ENCODE peak calls at places on chromosomes 16 and 17, in ten cellular contexts. One of them, this sample, is unnamed.

GRCh38 chr16:89828199-89828869 is at the start of gene SPIRE2:
- DNase-seq in AG04450: no peak
- DNase-seq in astrocyte of the cerebellum: peak
- DNase-seq in neural progenitor cell: peak
- DNase-seq in cardiac muscle cell: peak
- DNase-seq in heart right ventricle: peak
- DNase-seq in BJ: no peak
- DNase-seq in ovary: peak
- DNase-seq in bronchial epithelial cell: peak
- DNase-seq in fibroblast of villous mesenchyme: peak
- DNase-seq in this sample: peak

GRCh38 chr16:15955425-15955824 is 6.0 kb downstream of the ABCC1 start:
- DNase-seq in AG04450: no peak
- DNase-seq in astrocyte of the cerebellum: no peak
- DNase-seq in neural progenitor cell: no peak
- DNase-seq in cardiac muscle cell: no peak
- DNase-seq in heart right ventricle: no peak
- DNase-seq in BJ: no peak
- DNase-seq in ovary: no peak
- DNase-seq in bronchial epithelial cell: no peak
- DNase-seq in fibroblast of villous mesenchyme: no peak
- DNase-seq in this sample: no peak

GRCh38 chr17:57966246-57966645 is 11.0 kb upstream of the CUEDC1 start:
- DNase-seq in AG04450: no peak
- DNase-seq in astrocyte of the cerebellum: no peak
- DNase-seq in neural progenitor cell: no peak
- DNase-seq in cardiac muscle cell: no peak
- DNase-seq in heart right ventricle: no peak
- DNase-seq in BJ: no peak
- DNase-seq in ovary: no peak
- DNase-seq in bronchial epithelial cell: no peak
- DNase-seq in fibroblast of villous mesenchyme: no peak
- DNase-seq in this sample: no peak

GRCh38 chr17:12549499-12549901 is 116.2 kb upstream of the MYOCD start:
- DNase-seq in AG04450: no peak
- DNase-seq in astrocyte of the cerebellum: no peak
- DNase-seq in neural progenitor cell: no peak
- DNase-seq in cardiac muscle cell: peak
- DNase-seq in heart right ventricle: no peak
- DNase-seq in BJ: peak
- DNase-seq in ovary: no peak
- DNase-seq in bronchial epithelial cell: no peak
- DNase-seq in fibroblast of villous mesenchyme: peak
- DNase-seq in this sample: no peak

GRCh38 chr17:1928976-1929375 is 96.2 kb downstream of the RTN4RL1 start:
- DNase-seq in AG04450: no peak
- DNase-seq in astrocyte of the cerebellum: no peak
- DNase-seq in neural progenitor cell: peak
- DNase-seq in cardiac muscle cell: no peak
- DNase-seq in heart right ventricle: peak
- DNase-seq in BJ: no peak
- DNase-seq in ovary: no peak
- DNase-seq in bronchial epithelial cell: no peak
- DNase-seq in fibroblast of villous mesenchyme: no peak
- DNase-seq in this sample: no peak

GRCh38 chr16:87855852-87856715 is 13.2 kb downstream of the SLC7A5 start:
- DNase-seq in AG04450: no peak
- DNase-seq in astrocyte of the cerebellum: no peak
- DNase-seq in neural progenitor cell: no peak
- DNase-seq in cardiac muscle cell: peak
- DNase-seq in heart right ventricle: peak
- DNase-seq in BJ: no peak
- DNase-seq in ovary: no peak
- DNase-seq in bronchial epithelial cell: no peak
- DNase-seq in fibroblast of villous mesenchyme: peak
- DNase-seq in this sample: no peak

GRCh38 chr16:6160303-6160702 is 1062.7 kb upstream of the EEF2KMT start:
- DNase-seq in AG04450: no peak
- DNase-seq in astrocyte of the cerebellum: no peak
- DNase-seq in neural progenitor cell: no peak
- DNase-seq in cardiac muscle cell: no peak
- DNase-seq in heart right ventricle: no peak
- DNase-seq in BJ: no peak
- DNase-seq in ovary: no peak
- DNase-seq in bronchial epithelial cell: no peak
- DNase-seq in fibroblast of villous mesenchyme: no peak
- DNase-seq in this sample: no peak

GRCh38 chr17:49595328-49595727 is 19.7 kb downstream of the NXPH3 start:
- DNase-seq in AG04450: no peak
- DNase-seq in astrocyte of the cerebellum: no peak
- DNase-seq in neural progenitor cell: no peak
- DNase-seq in cardiac muscle cell: no peak
- DNase-seq in heart right ventricle: no peak
- DNase-seq in BJ: no peak
- DNase-seq in ovary: no peak
- DNase-seq in bronchial epithelial cell: no peak
- DNase-seq in fibroblast of villous mesenchyme: no peak
- DNase-seq in this sample: no peak

GRCh38 chr16:85614338-85615013 is 1.4 kb downstream of the GSE1 start:
- DNase-seq in AG04450: no peak
- DNase-seq in astrocyte of the cerebellum: no peak
- DNase-seq in neural progenitor cell: peak
- DNase-seq in cardiac muscle cell: no peak
- DNase-seq in heart right ventricle: no peak
- DNase-seq in BJ: no peak
- DNase-seq in ovary: no peak
- DNase-seq in bronchial epithelial cell: no peak
- DNase-seq in fibroblast of villous mesenchyme: no peak
- DNase-seq in this sample: peak

GRCh38 chr16:85612191-85612800 is 826 bp upstream of the GSE1 start:
- DNase-seq in AG04450: peak
- DNase-seq in astrocyte of the cerebellum: no peak
- DNase-seq in neural progenitor cell: peak
- DNase-seq in cardiac muscle cell: peak
- DNase-seq in heart right ventricle: peak
- DNase-seq in BJ: peak
- DNase-seq in ovary: peak
- DNase-seq in bronchial epithelial cell: peak
- DNase-seq in fibroblast of villous mesenchyme: peak
- DNase-seq in this sample: peak

GRCh38 chr16:85615014-85615851 is 2.1 kb downstream of the GSE1 start:
- DNase-seq in AG04450: no peak
- DNase-seq in astrocyte of the cerebellum: no peak
- DNase-seq in neural progenitor cell: peak
- DNase-seq in cardiac muscle cell: no peak
- DNase-seq in heart right ventricle: peak
- DNase-seq in BJ: no peak
- DNase-seq in ovary: no peak
- DNase-seq in bronchial epithelial cell: peak
- DNase-seq in fibroblast of villous mesenchyme: no peak
- DNase-seq in this sample: peak

GRCh38 chr16:85612801-85613608 is at the start of gene GSE1:
- DNase-seq in AG04450: no peak
- DNase-seq in astrocyte of the cerebellum: no peak
- DNase-seq in neural progenitor cell: peak
- DNase-seq in cardiac muscle cell: peak
- DNase-seq in heart right ventricle: peak
- DNase-seq in BJ: peak
- DNase-seq in ovary: peak
- DNase-seq in bronchial epithelial cell: peak
- DNase-seq in fibroblast of villous mesenchyme: peak
- DNase-seq in this sample: peak

DNA sequence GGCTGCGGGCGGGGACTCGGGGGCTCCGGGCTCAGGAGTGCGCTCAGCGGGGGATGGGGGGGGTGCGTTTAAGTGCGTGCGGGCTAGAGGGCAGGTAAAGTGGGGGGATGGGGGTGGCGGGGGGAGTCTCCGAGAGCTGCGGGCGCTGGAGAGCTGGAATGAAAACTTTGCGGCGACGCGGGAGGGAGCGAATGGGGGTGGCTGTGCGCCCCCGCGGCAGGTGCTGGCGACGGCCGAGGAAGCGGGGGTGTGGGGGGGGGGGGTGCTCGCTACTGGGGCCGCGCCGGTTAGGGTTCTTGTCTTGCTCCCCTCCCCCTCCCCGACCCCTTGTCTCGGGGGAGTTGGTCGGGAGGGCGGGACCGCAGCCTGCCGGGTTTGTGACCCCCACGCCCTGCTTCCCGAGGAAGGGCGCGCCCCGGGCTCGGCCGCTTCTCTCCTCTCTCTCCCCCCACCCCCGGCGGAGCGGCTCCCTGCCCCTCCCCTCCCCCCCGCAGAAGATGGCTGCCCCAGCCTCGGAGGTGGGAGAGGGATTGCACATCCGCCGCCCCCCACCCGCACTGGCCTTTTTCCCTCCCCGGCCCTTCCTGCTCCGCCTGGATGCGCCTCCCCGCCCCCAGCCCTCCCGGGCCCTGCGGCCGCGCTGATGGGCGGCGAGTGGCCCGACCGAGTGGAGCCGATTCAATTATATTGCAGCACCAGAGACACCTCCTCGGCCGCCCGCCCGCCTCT is 651 bp downstream of the GSE1 start:
- DNase-seq in AG04450: no peak
- DNase-seq in astrocyte of the cerebellum: no peak
- DNase-seq in neural progenitor cell: peak
- DNase-seq in cardiac muscle cell: peak
- DNase-seq in heart right ventricle: peak
- DNase-seq in BJ: no peak
- DNase-seq in ovary: peak
- DNase-seq in bronchial epithelial cell: no peak
- DNase-seq in fibroblast of villous mesenchyme: peak
- DNase-seq in this sample: peak
- H3K4me3 ChIP-seq in AG04450: peak
- H3K4me3 ChIP-seq in astrocyte of the cerebellum: peak
- H3K4me3 ChIP-seq in neural progenitor cell: peak
- H3K4me3 ChIP-seq in cardiac muscle cell: peak
- H3K4me3 ChIP-seq in heart right ventricle: peak
- H3K4me3 ChIP-seq in BJ: peak
- H3K4me3 ChIP-seq in ovary: peak
- H3K4me3 ChIP-seq in bronchial epithelial cell: peak
- H3K4me3 ChIP-seq in fibroblast of villous mesenchyme: peak
- H3K4me3 ChIP-seq in this sample: peak

DNA sequence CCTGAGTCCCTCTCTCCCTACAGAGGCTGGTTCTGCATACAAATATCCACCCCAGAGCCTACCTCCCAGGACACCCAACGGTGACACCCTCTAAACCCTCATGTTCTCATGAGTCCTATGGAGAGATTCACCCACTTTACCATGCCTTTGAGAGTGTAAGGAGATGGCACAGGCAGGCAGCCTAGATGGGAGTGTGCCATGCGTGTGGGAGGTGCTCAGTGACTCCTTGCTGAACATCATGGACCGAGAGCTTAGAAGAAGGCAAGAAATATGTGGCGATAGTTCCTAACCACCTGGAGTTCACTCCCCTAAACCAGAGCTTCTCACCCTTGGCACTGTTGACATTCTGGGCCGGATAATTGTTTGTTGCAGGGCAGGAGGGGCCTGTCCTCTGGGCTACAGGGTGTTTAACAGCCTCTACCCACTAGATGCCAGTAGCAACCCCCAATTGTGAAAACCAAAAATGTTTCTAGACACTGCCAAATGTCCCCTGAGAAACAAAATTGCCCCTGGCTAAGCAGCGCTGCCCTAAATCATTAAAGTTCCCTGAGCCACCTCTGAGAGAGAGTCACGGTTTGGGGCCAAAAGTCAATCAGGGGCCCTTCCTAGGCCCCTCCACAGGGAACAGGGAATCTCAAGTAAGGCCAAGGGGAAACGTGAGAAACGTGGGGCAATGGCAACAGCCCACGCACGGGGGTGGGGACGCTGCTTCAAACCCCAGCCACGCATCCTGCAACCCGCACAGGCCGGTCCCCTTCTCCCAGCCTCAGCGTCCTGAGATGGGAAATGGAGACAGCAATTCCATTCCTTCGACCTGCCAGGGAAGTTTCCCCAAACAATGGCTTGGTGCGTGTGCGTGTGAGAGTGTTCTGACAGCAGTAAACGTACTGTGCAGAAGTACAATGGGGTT is 66.8 kb downstream of the C16orf78 start:
- DNase-seq in AG04450: no peak
- DNase-seq in astrocyte of the cerebellum: no peak
- DNase-seq in neural progenitor cell: peak
- DNase-seq in cardiac muscle cell: no peak
- DNase-seq in heart right ventricle: no peak
- DNase-seq in BJ: no peak
- DNase-seq in ovary: no peak
- DNase-seq in bronchial epithelial cell: no peak
- DNase-seq in fibroblast of villous mesenchyme: no peak
- DNase-seq in this sample: no peak
- TF ChIP-seq CTCF in AG04450: no peak
- TF ChIP-seq CTCF in astrocyte of the cerebellum: peak
- TF ChIP-seq CTCF in neural progenitor cell: peak
- TF ChIP-seq CTCF in cardiac muscle cell: no peak
- TF ChIP-seq CTCF in heart right ventricle: no peak
- TF ChIP-seq CTCF in BJ: no peak
- TF ChIP-seq CTCF in ovary: no peak
- TF ChIP-seq CTCF in bronchial epithelial cell: no peak
- TF ChIP-seq CTCF in fibroblast of villous mesenchyme: no peak
- TF ChIP-seq CTCF in this sample: no peak

DNA sequence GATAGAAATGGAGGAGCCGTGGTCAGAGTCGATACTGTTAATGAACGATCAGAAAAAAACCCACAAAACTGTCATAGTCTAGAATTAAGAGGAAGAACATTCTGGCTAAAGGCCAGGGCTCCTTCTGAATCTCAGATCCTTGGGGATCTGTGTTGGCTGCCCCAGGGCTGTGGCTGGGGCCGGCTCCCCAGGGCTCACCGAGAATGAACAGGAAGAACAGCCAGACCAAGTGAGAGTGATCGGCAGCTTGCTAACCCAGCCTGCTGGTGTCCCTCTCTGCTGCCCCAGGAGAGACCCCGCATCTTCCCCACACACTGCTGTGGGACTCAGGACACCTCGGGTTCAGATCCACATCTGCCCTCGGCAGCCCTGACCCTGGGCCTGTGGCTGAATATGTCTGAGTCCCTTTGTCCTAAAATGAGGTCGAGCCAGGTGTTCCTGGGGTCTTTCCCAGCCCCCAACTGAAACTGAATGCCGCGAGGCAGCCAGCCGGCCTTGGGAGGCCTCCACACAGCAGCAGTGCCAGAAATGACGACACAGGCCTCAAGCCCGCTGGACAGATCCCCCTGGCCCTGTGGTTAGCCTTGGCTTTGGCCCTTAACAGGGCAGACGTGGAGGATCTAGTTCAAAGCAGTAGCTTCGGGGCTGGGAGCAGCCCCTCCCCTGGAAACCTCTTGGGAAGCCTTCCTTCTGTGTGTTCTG is 23.9 kb upstream of the CLEC18A start:
- DNase-seq in AG04450: no peak
- DNase-seq in astrocyte of the cerebellum: peak
- DNase-seq in neural progenitor cell: no peak
- DNase-seq in cardiac muscle cell: peak
- DNase-seq in heart right ventricle: peak
- DNase-seq in BJ: no peak
- DNase-seq in ovary: peak
- DNase-seq in bronchial epithelial cell: no peak
- DNase-seq in fibroblast of villous mesenchyme: peak
- DNase-seq in this sample: no peak
- H3K4me3 ChIP-seq in AG04450: no peak
- H3K4me3 ChIP-seq in astrocyte of the cerebellum: no peak
- H3K4me3 ChIP-seq in neural progenitor cell: no peak
- H3K4me3 ChIP-seq in cardiac muscle cell: no peak
- H3K4me3 ChIP-seq in heart right ventricle: peak
- H3K4me3 ChIP-seq in BJ: no peak
- H3K4me3 ChIP-seq in ovary: peak
- H3K4me3 ChIP-seq in bronchial epithelial cell: no peak
- H3K4me3 ChIP-seq in fibroblast of villous mesenchyme: no peak
- H3K4me3 ChIP-seq in this sample: no peak

GRCh38 chr17:79842656-79843474 is 3.6 kb upstream of the CBX4 start:
- DNase-seq in AG04450: no peak
- DNase-seq in astrocyte of the cerebellum: no peak
- DNase-seq in neural progenitor cell: peak
- DNase-seq in cardiac muscle cell: peak
- DNase-seq in heart right ventricle: no peak
- DNase-seq in BJ: no peak
- DNase-seq in ovary: peak
- DNase-seq in bronchial epithelial cell: no peak
- DNase-seq in fibroblast of villous mesenchyme: no peak
- DNase-seq in this sample: no peak
- TF ChIP-seq CTCF in AG04450: peak
- TF ChIP-seq CTCF in astrocyte of the cerebellum: no peak
- TF ChIP-seq CTCF in neural progenitor cell: peak
- TF ChIP-seq CTCF in cardiac muscle cell: no peak
- TF ChIP-seq CTCF in heart right ventricle: no peak
- TF ChIP-seq CTCF in BJ: no peak
- TF ChIP-seq CTCF in ovary: peak
- TF ChIP-seq CTCF in bronchial epithelial cell: no peak
- TF ChIP-seq CTCF in fibroblast of villous mesenchyme: peak
- TF ChIP-seq CTCF in this sample: no peak

This sample was measured in epithelial cell of esophagus.